ENCODE peak calls at places on chromosome 5, in five cellular contexts. B is cardiac muscle cell, D is AG10803, Q is brain microvascular endothelial cell, P is nephron progenitor cell. O is an unnamed sample.

GRCh38 chr5:172864747-172865146 is 30.7 kb downstream of the ERGIC1 start:
- DNase-seq in B (no peak), D (peak), Q (no peak), P (no peak), O (no peak)

GRCh38 chr5:139454568-139455290 is 7.8 kb downstream of the ECSCR start:
- DNase-seq in B (no peak), D (no peak), Q (no peak), P (no peak), O (no peak)

GRCh38 chr5:141747152-141747640 is 65.2 kb upstream of the ARAP3 start:
- DNase-seq in B (peak), D (peak), Q (peak), P (peak), O (peak)

GRCh38 chr5:124628251-124628650 is 118.2 kb downstream of the ZNF608 start:
- DNase-seq in B (no peak), D (no peak), Q (no peak), P (no peak), O (no peak)

GRCh38 chr5:151086905-151087360 is 6.1 kb upstream of the TNIP1 start:
- DNase-seq in B (no peak), D (no peak), Q (no peak), P (no peak), O (no peak)

GRCh38 chr5:104071887-104072286 is 509.3 kb upstream of the NUDT12 start:
- DNase-seq in B (no peak), D (no peak), Q (no peak), P (no peak), O (no peak)

GRCh38 chr5:76500633-76501393 is 97.7 kb downstream of the IQGAP2 start:
- DNase-seq in B (no peak), D (no peak), Q (peak), P (no peak), O (no peak)

GRCh38 chr5:33075731-33076130 is 364.6 kb downstream of the NPR3 start:
- DNase-seq in B (no peak), D (no peak), Q (no peak), P (no peak), O (no peak)

GRCh38 chr5:2271280-2271679 is 388.6 kb upstream of the IRX4 start:
- DNase-seq in B (no peak), D (no peak), Q (no peak), P (no peak), O (no peak)

GRCh38 chr5:170173227-170173626 is 59.6 kb upstream of the C5orf58 start:
- DNase-seq in B (no peak), D (peak), Q (no peak), P (no peak), O (no peak)

GRCh38 chr5:160353379-160353778 is 17.0 kb downstream of the C1QTNF2 start:
- DNase-seq in B (no peak), D (peak), Q (no peak), P (no peak), O (no peak)

GRCh38 chr5:56377573-56377972 is 144.4 kb upstream of the ANKRD55 start:
- DNase-seq in B (no peak), D (no peak), Q (no peak), P (no peak), O (no peak)

GRCh38 chr5:73812962-73813588 is 187.1 kb downstream of the ARHGEF28 start:
- DNase-seq in B (no peak), D (no peak), Q (no peak), P (peak), O (no peak)

GRCh38 chr5:1015545-1015944 is 6.9 kb downstream of the NKD2 start:
- DNase-seq in B (no peak), D (no peak), Q (no peak), P (no peak), O (no peak)

GRCh38 chr5:159175547-159175946 is 33.8 kb downstream of the RNF145 start:
- DNase-seq in B (no peak), D (peak), Q (no peak), P (no peak), O (no peak)

GRCh38 chr5:102856374-102856748 is 101.3 kb downstream of the PAM start:
- DNase-seq in B (no peak), D (peak), Q (peak), P (no peak), O (no peak)

GRCh38 chr5:137667341-137667740 is 68.5 kb downstream of the KLHL3 start:
- DNase-seq in B (no peak), D (no peak), Q (no peak), P (no peak), O (no peak)

GRCh38 chr5:172716796-172717313 is 54.1 kb downstream of the DUSP1 start:
- DNase-seq in B (peak), D (peak), Q (peak), P (peak), O (peak)

GRCh38 chr5:149748471-149749094 is 18.5 kb downstream of the PPARGC1B start:
- DNase-seq in B (no peak), D (no peak), Q (no peak), P (no peak), O (no peak)

GRCh38 chr5:96595300-96596090 is 66.7 kb upstream of the CAST start:
- DNase-seq in B (no peak), D (no peak), Q (no peak), P (no peak), O (no peak)

GRCh38 chr5:10747678-10748622 is 13.1 kb downstream of the DAP start:
- DNase-seq in B (no peak), D (no peak), Q (no peak), P (no peak), O (no peak)

GRCh38 chr5:113192541-113192940 is 215.9 kb downstream of the DCP2 start:
- DNase-seq in B (no peak), D (no peak), Q (no peak), P (no peak), O (no peak)

GRCh38 chr5:113195726-113196125 is 219.1 kb downstream of the DCP2 start:
- DNase-seq in B (no peak), D (no peak), Q (no peak), P (no peak), O (no peak)

GRCh38 chr5:113193311-113193978 is 216.8 kb downstream of the DCP2 start:
- DNase-seq in B (no peak), D (no peak), Q (no peak), P (no peak), O (no peak)

GRCh38 chr5:113195197-113195715 is 218.7 kb downstream of the DCP2 start:
- DNase-seq in B (no peak), D (no peak), Q (no peak), P (no peak), O (no peak)

GRCh38 chr5:113194125-113194524 is 217.5 kb downstream of the DCP2 start:
- DNase-seq in B (no peak), D (no peak), Q (no peak), P (no peak), O (no peak)
- TF ChIP-seq CTCF in B (no peak), D (no peak), Q (peak), P (no peak), O (no peak)

GRCh38 chr5:177367323-177367848 is 9.7 kb downstream of the RGS14 start:
- DNase-seq in B (no peak), D (no peak), Q (no peak), P (no peak), O (no peak)
- TF ChIP-seq CTCF in B (peak), D (peak), Q (peak), P (no peak), O (no peak)

GRCh38 chr5:58925627-58926545 is 343.0 kb downstream of the RAB3C start:
- DNase-seq in B (peak), D (no peak), Q (no peak), P (no peak), O (no peak)
- TF ChIP-seq CTCF in B (no peak), D (no peak), Q (no peak), P (no peak), O (no peak)

GRCh38 chr5:66742083-66742895 is 146.1 kb downstream of the MAST4 start:
- DNase-seq in B (peak), D (peak), Q (peak), P (no peak), O (no peak)
- TF ChIP-seq CTCF in B (no peak), D (peak), Q (peak), P (peak), O (peak)